ENCODE peak calls at places on chromosomes 5 and 9, in five cellular contexts. One of them, this sample, is unnamed.

GRCh38 chr5:138274189-138274853 is at the start of gene GFRA3:
- DNase-seq in IMR-90: no peak
- DNase-seq in naive thymus-derived CD4-positive, alpha-beta T cell: peak; percentile 3
- DNase-seq in A673: peak; percentile 27
- DNase-seq in cardiac muscle cell: peak; percentile 30
- DNase-seq in this sample: no peak

GRCh38 chr5:40276426-40277102 is 403.2 kb upstream of the PTGER4 start:
- DNase-seq in naive thymus-derived CD4-positive, alpha-beta T cell: no peak
- DNase-seq in A673: no peak
- DNase-seq in cardiac muscle cell: no peak
- DNase-seq in IMR-90: no peak
- DNase-seq in this sample: no peak

GRCh38 chr5:139686919-139687421 is 38.8 kb downstream of the CXXC5 start:
- DNase-seq in A673: no peak
- DNase-seq in IMR-90: no peak
- DNase-seq in naive thymus-derived CD4-positive, alpha-beta T cell: no peak
- DNase-seq in cardiac muscle cell: no peak
- DNase-seq in this sample: peak; percentile 82

GRCh38 chr9:116383956-116384355 is 230.4 kb downstream of the PAPPA start:
- DNase-seq in A673: no peak
- DNase-seq in naive thymus-derived CD4-positive, alpha-beta T cell: no peak
- DNase-seq in IMR-90: peak; percentile 73
- DNase-seq in cardiac muscle cell: peak; percentile 38
- DNase-seq in this sample: no peak

GRCh38 chr5:57495285-57495684 is 12.7 kb upstream of the ACTBL2 start:
- DNase-seq in naive thymus-derived CD4-positive, alpha-beta T cell: peak; percentile 25
- DNase-seq in cardiac muscle cell: no peak
- DNase-seq in A673: no peak
- DNase-seq in IMR-90: no peak
- DNase-seq in this sample: no peak

GRCh38 chr9:106277931-106278330 is 583.6 kb downstream of the TMEM38B start:
- DNase-seq in cardiac muscle cell: peak; percentile 46
- DNase-seq in A673: no peak
- DNase-seq in naive thymus-derived CD4-positive, alpha-beta T cell: no peak
- DNase-seq in IMR-90: no peak
- DNase-seq in this sample: no peak

GRCh38 chr9:107540167-107540566 is 50.6 kb upstream of the KLF4 start:
- DNase-seq in cardiac muscle cell: no peak
- DNase-seq in A673: no peak
- DNase-seq in IMR-90: no peak
- DNase-seq in naive thymus-derived CD4-positive, alpha-beta T cell: no peak
- DNase-seq in this sample: no peak

GRCh38 chr5:32814620-32815019 is 103.5 kb downstream of the NPR3 start:
- DNase-seq in A673: no peak
- DNase-seq in IMR-90: peak; percentile 88
- DNase-seq in naive thymus-derived CD4-positive, alpha-beta T cell: no peak
- DNase-seq in cardiac muscle cell: peak; percentile 14
- DNase-seq in this sample: no peak

GRCh38 chr5:17225551-17225950 is 8.1 kb downstream of the BASP1 start:
- DNase-seq in IMR-90: no peak
- DNase-seq in A673: no peak
- DNase-seq in naive thymus-derived CD4-positive, alpha-beta T cell: no peak
- DNase-seq in cardiac muscle cell: no peak
- DNase-seq in this sample: no peak

GRCh38 chr5:2691530-2691929 is 59.9 kb downstream of the IRX2 start:
- DNase-seq in naive thymus-derived CD4-positive, alpha-beta T cell: no peak
- DNase-seq in A673: no peak
- DNase-seq in cardiac muscle cell: no peak
- DNase-seq in IMR-90: no peak
- DNase-seq in this sample: no peak

GRCh38 chr9:109355564-109356297 is 34.9 kb upstream of the EPB41L4B start:
- DNase-seq in naive thymus-derived CD4-positive, alpha-beta T cell: no peak
- DNase-seq in cardiac muscle cell: no peak
- DNase-seq in A673: no peak
- DNase-seq in IMR-90: no peak
- DNase-seq in this sample: no peak

GRCh38 chr9:10562581-10563343 is 50.0 kb downstream of the PTPRD start:
- DNase-seq in IMR-90: no peak
- DNase-seq in A673: peak; percentile 1
- DNase-seq in naive thymus-derived CD4-positive, alpha-beta T cell: no peak
- DNase-seq in cardiac muscle cell: no peak
- DNase-seq in this sample: no peak

GRCh38 chr5:27706832-27707231 is 668.4 kb upstream of the CDH9 start:
- DNase-seq in cardiac muscle cell: peak; percentile 21
- DNase-seq in A673: no peak
- DNase-seq in naive thymus-derived CD4-positive, alpha-beta T cell: no peak
- DNase-seq in IMR-90: no peak
- DNase-seq in this sample: no peak

GRCh38 chr5:107808671-107809137 is 138.0 kb upstream of the EFNA5 start:
- DNase-seq in cardiac muscle cell: no peak
- DNase-seq in A673: no peak
- DNase-seq in IMR-90: no peak
- DNase-seq in naive thymus-derived CD4-positive, alpha-beta T cell: no peak
- DNase-seq in this sample: no peak

GRCh38 chr5:99061711-99062110 is 132.9 kb upstream of the CHD1 start:
- DNase-seq in cardiac muscle cell: no peak
- DNase-seq in IMR-90: peak; percentile 72
- DNase-seq in naive thymus-derived CD4-positive, alpha-beta T cell: no peak
- DNase-seq in A673: no peak
- DNase-seq in this sample: no peak

GRCh38 chr9:114364528-114365041 is 23.2 kb downstream of the AKNA start:
- DNase-seq in cardiac muscle cell: no peak
- DNase-seq in naive thymus-derived CD4-positive, alpha-beta T cell: no peak
- DNase-seq in A673: no peak
- DNase-seq in IMR-90: no peak
- DNase-seq in this sample: no peak

GRCh38 chr5:143860211-143860610 is 48.2 kb downstream of the HMHB1 start:
- DNase-seq in naive thymus-derived CD4-positive, alpha-beta T cell: no peak
- DNase-seq in A673: no peak
- DNase-seq in IMR-90: no peak
- DNase-seq in cardiac muscle cell: no peak
- DNase-seq in this sample: peak; percentile 10

GRCh38 chr5:5705010-5705409 is 282.5 kb downstream of the ICE1 start:
- DNase-seq in naive thymus-derived CD4-positive, alpha-beta T cell: no peak
- DNase-seq in IMR-90: no peak
- DNase-seq in cardiac muscle cell: no peak
- DNase-seq in A673: no peak
- DNase-seq in this sample: no peak

GRCh38 chr9:127388037-127388855 is 8.7 kb upstream of the SLC2A8 start:
- DNase-seq in IMR-90: peak; percentile 98
- DNase-seq in naive thymus-derived CD4-positive, alpha-beta T cell: peak; percentile 94
- DNase-seq in cardiac muscle cell: peak; percentile 98
- DNase-seq in A673: peak; percentile 71
- DNase-seq in this sample: no peak

GRCh38 chr9:133130721-133131244 is 9.7 kb upstream of the RALGDS start:
- DNase-seq in IMR-90: no peak
- DNase-seq in A673: no peak
- DNase-seq in cardiac muscle cell: no peak
- DNase-seq in naive thymus-derived CD4-positive, alpha-beta T cell: peak; percentile 39
- DNase-seq in this sample: no peak

GRCh38 chr5:137236266-137236665 is 262.9 kb downstream of the SPOCK1 start:
- DNase-seq in A673: no peak
- DNase-seq in cardiac muscle cell: no peak
- DNase-seq in IMR-90: no peak
- DNase-seq in naive thymus-derived CD4-positive, alpha-beta T cell: no peak
- DNase-seq in this sample: no peak
- H3K27ac ChIP-seq in A673: no peak overlapping the region
- H3K27ac ChIP-seq in cardiac muscle cell: no peak overlapping the region
- H3K27ac ChIP-seq in IMR-90: no peak overlapping the region
- H3K27ac ChIP-seq in naive thymus-derived CD4-positive, alpha-beta T cell: no peak overlapping the region
- H3K27ac ChIP-seq in this sample: no peak overlapping the region

DNA sequence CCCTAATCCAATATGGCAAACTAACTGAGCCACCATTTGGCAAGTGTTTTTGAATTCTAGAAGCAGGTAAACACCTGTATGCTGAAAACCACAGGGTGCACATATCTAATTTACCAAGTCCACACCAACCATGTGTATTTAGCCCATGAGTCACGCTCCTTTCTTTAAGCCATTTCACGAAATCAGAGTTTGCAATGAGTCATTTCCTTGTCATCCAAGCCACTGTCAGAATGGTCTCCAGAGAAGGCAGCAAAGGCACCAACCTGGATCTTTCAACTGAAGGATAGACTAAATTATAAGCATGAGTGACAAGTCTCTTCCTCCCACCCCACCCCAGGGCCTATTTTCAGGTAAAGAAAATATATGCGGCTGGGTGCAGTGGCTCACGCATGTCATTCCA is 110.0 kb downstream of the PAX5 start:
- DNase-seq in naive thymus-derived CD4-positive, alpha-beta T cell: no peak
- DNase-seq in A673: peak; percentile 89
- DNase-seq in cardiac muscle cell: peak; percentile 81
- DNase-seq in IMR-90: peak; percentile 81
- DNase-seq in this sample: no peak
- H3K36me3 ChIP-seq in naive thymus-derived CD4-positive, alpha-beta T cell: no peaks in the 10 kb centered on the region
- H3K36me3 ChIP-seq in A673: no peaks in the 10 kb centered on the region
- H3K36me3 ChIP-seq in cardiac muscle cell: no peaks in the 10 kb centered on the region
- H3K36me3 ChIP-seq in IMR-90: no peaks in the 10 kb centered on the region
- H3K36me3 ChIP-seq in this sample: no peaks in the 10 kb centered on the region

GRCh38 chr5:126280343-126280742 is 142.9 kb upstream of the GRAMD2B start:
- DNase-seq in cardiac muscle cell: no peak
- DNase-seq in naive thymus-derived CD4-positive, alpha-beta T cell: no peak
- DNase-seq in IMR-90: no peak
- DNase-seq in A673: no peak
- DNase-seq in this sample: no peak

GRCh38 chr5:126285307-126285706 is 137.9 kb upstream of the GRAMD2B start:
- DNase-seq in cardiac muscle cell: no peak
- DNase-seq in naive thymus-derived CD4-positive, alpha-beta T cell: no peak
- DNase-seq in IMR-90: no peak
- DNase-seq in A673: no peak
- DNase-seq in this sample: no peak

GRCh38 chr5:126280820-126281219 is 142.4 kb upstream of the GRAMD2B start:
- DNase-seq in cardiac muscle cell: no peak
- DNase-seq in IMR-90: no peak
- DNase-seq in naive thymus-derived CD4-positive, alpha-beta T cell: no peak
- DNase-seq in A673: no peak
- DNase-seq in this sample: no peak
- H3K27ac ChIP-seq in cardiac muscle cell: no peak overlapping the region
- H3K27ac ChIP-seq in IMR-90: no peak overlapping the region
- H3K27ac ChIP-seq in naive thymus-derived CD4-positive, alpha-beta T cell: no peak overlapping the region
- H3K27ac ChIP-seq in A673: no peak overlapping the region
- H3K27ac ChIP-seq in this sample: no peak overlapping the region

DNA sequence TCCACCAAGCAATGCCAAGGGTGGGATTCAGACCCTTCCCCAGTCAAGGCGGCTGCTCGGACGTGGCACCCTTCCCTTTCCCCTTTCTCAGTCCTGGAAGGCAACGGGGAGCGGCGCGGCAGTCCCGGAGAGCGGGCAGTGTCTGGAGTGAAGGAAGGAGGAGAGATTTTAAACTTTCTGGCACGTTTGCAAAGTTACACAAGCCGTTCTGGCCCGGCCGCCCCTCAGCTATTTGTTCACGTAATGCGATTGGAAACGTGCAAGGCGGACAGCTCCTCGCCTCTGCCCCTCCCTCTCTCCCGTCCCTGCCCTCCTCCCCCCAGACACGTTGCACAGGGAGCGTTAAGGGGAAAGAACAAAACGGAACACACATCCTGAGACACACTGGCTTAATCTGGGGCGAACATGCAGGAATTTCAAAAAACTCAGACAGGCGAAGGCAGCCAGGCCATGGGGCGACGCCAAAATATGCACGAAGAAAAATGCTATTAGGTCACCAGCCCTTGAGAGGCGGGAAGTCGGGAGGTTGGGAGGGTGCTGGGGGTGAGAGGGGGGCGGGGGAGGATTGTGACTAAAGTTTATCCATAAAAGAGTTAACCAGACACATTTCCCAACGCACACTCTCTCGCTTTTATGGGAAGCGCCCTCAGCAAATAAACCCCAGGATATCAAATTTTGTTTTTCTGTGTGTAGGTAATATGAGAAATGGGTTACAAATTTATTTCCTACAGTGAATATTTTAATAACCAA is at the start of gene LOX:
- DNase-seq in cardiac muscle cell: peak; percentile 99
- DNase-seq in A673: peak; percentile 86
- DNase-seq in naive thymus-derived CD4-positive, alpha-beta T cell: no peak
- DNase-seq in IMR-90: peak; percentile 98
- DNase-seq in this sample: peak; percentile 68
- H3K36me3 ChIP-seq in cardiac muscle cell: no peaks in the 10 kb centered on the region
- H3K36me3 ChIP-seq in A673: no peaks in the 10 kb centered on the region
- H3K36me3 ChIP-seq in naive thymus-derived CD4-positive, alpha-beta T cell: no peaks in the 10 kb centered on the region
- H3K36me3 ChIP-seq in IMR-90: peaks cover 5% of the 10 kb centered on the region
- H3K36me3 ChIP-seq in this sample: no peaks in the 10 kb centered on the region

GRCh38 chr9:131277673-131278420 is 1.5 kb upstream of the FAM78A start:
- DNase-seq in IMR-90: peak; percentile 78
- DNase-seq in cardiac muscle cell: peak; percentile 87
- DNase-seq in A673: peak; percentile 96
- DNase-seq in naive thymus-derived CD4-positive, alpha-beta T cell: peak; percentile 55
- DNase-seq in this sample: peak; percentile 80
- H3K27ac ChIP-seq in IMR-90: no peak overlapping the region
- H3K27ac ChIP-seq in cardiac muscle cell: peak overlapping the region; percentile 92
- H3K27ac ChIP-seq in A673: no peak overlapping the region
- H3K27ac ChIP-seq in naive thymus-derived CD4-positive, alpha-beta T cell: peak overlapping the region; percentile 96
- H3K27ac ChIP-seq in this sample: no peak overlapping the region

GRCh38 chr5:95484421-95484820 is 70.4 kb downstream of the SKIC3 start:
- DNase-seq in naive thymus-derived CD4-positive, alpha-beta T cell: no peak
- DNase-seq in A673: no peak
- DNase-seq in cardiac muscle cell: no peak
- DNase-seq in IMR-90: no peak
- DNase-seq in this sample: no peak
- H3K36me3 ChIP-seq in naive thymus-derived CD4-positive, alpha-beta T cell: peaks cover 79% of the 10 kb centered on the region
- H3K36me3 ChIP-seq in A673: peaks cover 56% of the 10 kb centered on the region
- H3K36me3 ChIP-seq in cardiac muscle cell: peaks cover 35% of the 10 kb centered on the region
- H3K36me3 ChIP-seq in IMR-90: peaks cover 34% of the 10 kb centered on the region
- H3K36me3 ChIP-seq in this sample: peaks cover 25% of the 10 kb centered on the region

GRCh38 chr5:88602584-88602983 is 280.4 kb downstream of the MEF2C start:
- DNase-seq in IMR-90: no peak
- DNase-seq in naive thymus-derived CD4-positive, alpha-beta T cell: no peak
- DNase-seq in A673: peak; percentile 2
- DNase-seq in cardiac muscle cell: no peak
- DNase-seq in this sample: peak; percentile 48

GRCh38 chr5:88610586-88610985 is 272.4 kb downstream of the MEF2C start:
- DNase-seq in IMR-90: no peak
- DNase-seq in naive thymus-derived CD4-positive, alpha-beta T cell: no peak
- DNase-seq in A673: no peak
- DNase-seq in cardiac muscle cell: no peak
- DNase-seq in this sample: no peak

GRCh38 chr5:88606173-88606572 is 276.8 kb downstream of the MEF2C start:
- DNase-seq in A673: no peak
- DNase-seq in IMR-90: no peak
- DNase-seq in naive thymus-derived CD4-positive, alpha-beta T cell: no peak
- DNase-seq in cardiac muscle cell: no peak
- DNase-seq in this sample: no peak

GRCh38 chr5:88606626-88607025 is 276.4 kb downstream of the MEF2C start:
- DNase-seq in cardiac muscle cell: no peak
- DNase-seq in IMR-90: no peak
- DNase-seq in A673: no peak
- DNase-seq in naive thymus-derived CD4-positive, alpha-beta T cell: no peak
- DNase-seq in this sample: no peak

GRCh38 chr5:88607492-88607891 is 275.5 kb downstream of the MEF2C start:
- DNase-seq in cardiac muscle cell: no peak
- DNase-seq in naive thymus-derived CD4-positive, alpha-beta T cell: no peak
- DNase-seq in IMR-90: no peak
- DNase-seq in A673: no peak
- DNase-seq in this sample: no peak
- H3K27ac ChIP-seq in cardiac muscle cell: no peak overlapping the region
- H3K27ac ChIP-seq in naive thymus-derived CD4-positive, alpha-beta T cell: no peak overlapping the region
- H3K27ac ChIP-seq in IMR-90: no peak overlapping the region
- H3K27ac ChIP-seq in A673: no peak overlapping the region
- H3K27ac ChIP-seq in this sample: no peak overlapping the region

GRCh38 chr5:1468629-1469527 is 23.6 kb upstream of the SLC6A3 start:
- DNase-seq in cardiac muscle cell: no peak
- DNase-seq in naive thymus-derived CD4-positive, alpha-beta T cell: no peak
- DNase-seq in A673: no peak
- DNase-seq in IMR-90: no peak
- DNase-seq in this sample: peak; percentile 21
- H3K36me3 ChIP-seq in cardiac muscle cell: peaks cover 3% of the 10 kb centered on the region
- H3K36me3 ChIP-seq in naive thymus-derived CD4-positive, alpha-beta T cell: peaks cover 32% of the 10 kb centered on the region
- H3K36me3 ChIP-seq in A673: no peaks in the 10 kb centered on the region
- H3K36me3 ChIP-seq in IMR-90: peaks cover 76% of the 10 kb centered on the region
- H3K36me3 ChIP-seq in this sample: no peaks in the 10 kb centered on the region